ENCODE peak calls at places on chromosome 16, in seven cellular contexts. B is endothelial cell, A is adipocyte, Z is fibroblast of the conjunctiva, C is GM23248, I is NCI-H1694 treated with DMSO at 0.1 percent for 48 hours, R is Caki2. S is an unnamed sample.

GRCh38 chr16:17369441-17369951 is 101.3 kb downstream of the XYLT1 start:
- DNase-seq in B (no peak), A (no peak), Z (no peak), C (no peak), I (no peak), R (no peak), S (no peak)

GRCh38 chr16:1949507-1949906 is 5.0 kb downstream of the RPL3L start:
- DNase-seq in B (no peak), A (no peak), Z (no peak), C (no peak), I (no peak), R (no peak), S (no peak)

GRCh38 chr16:81163671-81164070 is 67.5 kb upstream of the GCSH start:
- DNase-seq in B (no peak), A (no peak), Z (no peak), C (no peak), I (no peak), R (no peak), S (no peak)

GRCh38 chr16:89712476-89712805 is 8.3 kb downstream of the VPS9D1 start:
- DNase-seq in B (no peak), A (no peak), Z (no peak), C (peak), I (no peak), R (no peak), S (no peak)

GRCh38 chr16:58011652-58012051 is 10.4 kb downstream of the USB1 start:
- DNase-seq in B (no peak), A (peak), Z (no peak), C (peak), I (no peak), R (no peak), S (no peak)

GRCh38 chr16:65965632-65966031 is 400.9 kb upstream of the CDH5 start:
- DNase-seq in B (no peak), A (no peak), Z (no peak), C (no peak), I (no peak), R (peak), S (no peak)

GRCh38 chr16:35364263-35364662 is 1904.9 kb downstream of the TP53TG3F start:
- DNase-seq in B (no peak), A (no peak), Z (no peak), C (no peak), I (no peak), R (no peak), S (no peak)

GRCh38 chr16:67534420-67534819 is 5.8 kb downstream of the RIPOR1 start:
- DNase-seq in B (no peak), A (peak), Z (no peak), C (no peak), I (no peak), R (no peak), S (no peak)

GRCh38 chr16:10888320-10888937 is 11.4 kb downstream of the CIITA start:
- DNase-seq in B (no peak), A (no peak), Z (no peak), C (no peak), I (no peak), R (no peak), S (no peak)

GRCh38 chr16:4176794-4177438 is 60.7 kb upstream of the ADCY9 start:
- DNase-seq in B (no peak), A (peak), Z (no peak), C (peak), I (no peak), R (peak), S (no peak)

GRCh38 chr16:27480761-27481160 is 69.0 kb downstream of the GTF3C1 start:
- DNase-seq in B (no peak), A (no peak), Z (no peak), C (no peak), I (no peak), R (no peak), S (no peak)

GRCh38 chr16:26335236-26335809 is 643.6 kb downstream of the HS3ST4 start:
- DNase-seq in B (no peak), A (no peak), Z (no peak), C (no peak), I (no peak), R (no peak), S (no peak)

GRCh38 chr16:89505204-89506112 is 2.7 kb upstream of the SPG7 start:
- DNase-seq in B (no peak), A (no peak), Z (peak), C (peak), I (no peak), R (peak), S (peak)

GRCh38 chr16:83675136-83675535 is 132.6 kb upstream of the HSBP1 start:
- DNase-seq in B (peak), A (no peak), Z (no peak), C (no peak), I (no peak), R (no peak), S (no peak)

GRCh38 chr16:28935924-28936783 is 4.4 kb downstream of the CD19 start:
- DNase-seq in B (peak), A (peak), Z (peak), C (peak), I (no peak), R (peak), S (no peak)

GRCh38 chr16:4830408-4830807 is 16.7 kb downstream of the GLYR1 start:
- DNase-seq in B (no peak), A (no peak), Z (no peak), C (no peak), I (no peak), R (no peak), S (no peak)

GRCh38 chr16:25413962-25414361 is 156.3 kb upstream of the ZKSCAN2 start:
- DNase-seq in B (no peak), A (peak), Z (peak), C (peak), I (no peak), R (no peak), S (no peak)

GRCh38 chr16:84754353-84754856 is 54.6 kb downstream of the USP10 start:
- DNase-seq in B (peak), A (peak), Z (peak), C (peak), I (peak), R (peak), S (no peak)

GRCh38 chr16:11009027-11009755 is 64.8 kb downstream of the CLEC16A start:
- DNase-seq in B (no peak), A (no peak), Z (no peak), C (no peak), I (no peak), R (no peak), S (no peak)

GRCh38 chr16:27234171-27234570 is 30.8 kb downstream of the KDM8 start:
- DNase-seq in B (no peak), A (no peak), Z (no peak), C (no peak), I (no peak), R (no peak), S (no peak)

GRCh38 chr16:17555176-17555575 is 84.4 kb upstream of the XYLT1 start:
- DNase-seq in B (no peak), A (peak), Z (peak), C (peak), I (no peak), R (peak), S (no peak)

GRCh38 chr16:48194828-48195566 is 39.2 kb upstream of the ABCC12 start:
- DNase-seq in B (no peak), A (peak), Z (peak), C (no peak), I (peak), R (peak), S (peak)

GRCh38 chr16:2195316-2196161 is 866 bp downstream of the CASKIN1 start:
- DNase-seq in B (no peak), A (peak), Z (no peak), C (no peak), I (no peak), R (no peak), S (no peak)

GRCh38 chr16:81513204-81514040 is 68.8 kb downstream of the CMIP start:
- DNase-seq in B (no peak), A (peak), Z (no peak), C (peak), I (no peak), R (no peak), S (no peak)

GRCh38 chr16:8936421-8936820 is 27.3 kb downstream of the USP7 start:
- DNase-seq in B (peak), A (peak), Z (no peak), C (peak), I (no peak), R (peak), S (no peak)

GRCh38 chr16:27721548-27722265 is 171.8 kb downstream of the KATNIP start:
- DNase-seq in B (no peak), A (peak), Z (peak), C (peak), I (no peak), R (no peak), S (no peak)

GRCh38 chr16:1983544-1984346 is at the start of gene GFER:
- DNase-seq in B (peak), A (peak), Z (peak), C (peak), I (peak), R (peak), S (no peak)

GRCh38 chr16:84763629-84764028 is 56.2 kb upstream of the CRISPLD2 start:
- DNase-seq in B (no peak), A (no peak), Z (no peak), C (no peak), I (no peak), R (no peak), S (no peak)

GRCh38 chr16:58176608-58177346 is 21.1 kb downstream of the CSNK2A2 start:
- DNase-seq in B (no peak), A (no peak), Z (no peak), C (no peak), I (no peak), R (no peak), S (no peak)

GRCh38 chr16:66026211-66026610 is 340.3 kb upstream of the CDH5 start:
- DNase-seq in B (no peak), A (peak), Z (no peak), C (peak), I (peak), R (no peak), S (no peak)

GRCh38 chr16:8751481-8752311 is 45.7 kb downstream of the TMEM186 start:
- DNase-seq in B (no peak), A (peak), Z (peak), C (peak), I (no peak), R (peak), S (peak)

GRCh38 chr16:52309761-52310416 is 237.1 kb downstream of the TOX3 start:
- DNase-seq in B (no peak), A (no peak), Z (no peak), C (no peak), I (no peak), R (no peak), S (no peak)

GRCh38 chr16:14629612-14629918 is 495 bp downstream of the PARN start:
- DNase-seq in B (peak), A (no peak), Z (no peak), C (peak), I (no peak), R (no peak), S (no peak)

S was measured in epithelial cell of proximal tubule.